ENCODE peak calls at places on chromosomes 13 and 19, in ten cellular contexts. X is CD8-positive, alpha-beta memory T cell; Z is H9; U is heart right ventricle; N is A549; A is iPS DF 6.9; S is tibial artery; Q is CD4-positive, CD25-positive, alpha-beta regulatory T cell; W is IMR-90; K is SK-N-MC. R is an unnamed sample.

GRCh38 chr19:42140125-42140754 is 8.0 kb upstream of the POU2F2 start:
- DNase-seq in X (no peak), Z (peak; percentile 90), U (peak; percentile 72), N (no peak), A (no peak), S (no peak), Q (no peak), W (peak; percentile 72), K (no peak), R (peak; percentile 43)

GRCh38 chr19:18317998-18318800 is 4.7 kb downstream of the LSM4 start:
- DNase-seq in X (peak; percentile 61), Z (no peak), U (no peak), N (no peak), A (no peak), S (no peak), Q (no peak), W (no peak), K (no peak), R (no peak)

GRCh38 chr19:36120092-36120983 is 5.1 kb downstream of the TBCB start:
- DNase-seq in X (no peak), Z (no peak), U (no peak), N (no peak), A (no peak), S (no peak), Q (no peak), W (no peak), K (no peak), R (no peak)

GRCh38 chr13:32282096-32282711 is 33.0 kb downstream of the ZAR1L start:
- DNase-seq in X (no peak), Z (no peak), U (no peak), N (no peak), A (no peak), S (no peak), Q (no peak), W (no peak), K (no peak), R (no peak)

GRCh38 chr19:45469835-45470146 is 2.0 kb downstream of the FOSB start:
- DNase-seq in X (no peak), Z (no peak), U (no peak), N (no peak), A (no peak), S (peak; percentile 95), Q (no peak), W (no peak), K (no peak), R (no peak)

GRCh38 chr19:3179739-3180293 is 1.2 kb downstream of the S1PR4 start:
- DNase-seq in X (no peak), Z (peak; percentile 23), U (no peak), N (no peak), A (no peak), S (peak; percentile 58), Q (no peak), W (no peak), K (no peak), R (no peak)

GRCh38 chr19:27777726-27778125 is 1435.2 kb downstream of the UQCRFS1 start:
- DNase-seq in X (no peak), Z (peak; percentile 24), U (no peak), N (no peak), A (no peak), S (no peak), Q (no peak), W (no peak), K (no peak), R (no peak)

GRCh38 chr19:5170329-5170745 is 170.3 kb downstream of the PTPRS start:
- DNase-seq in X (no peak), Z (peak; percentile 76), U (no peak), N (no peak), A (no peak), S (no peak), Q (peak; percentile 35), W (no peak), K (no peak), R (no peak)

GRCh38 chr19:43435775-43436174 is 21.1 kb downstream of the TEX101 start:
- DNase-seq in X (no peak), Z (no peak), U (no peak), N (no peak), A (no peak), S (no peak), Q (no peak), W (no peak), K (no peak), R (no peak)

GRCh38 chr19:43438291-43439162 is 23.8 kb downstream of the TEX101 start:
- DNase-seq in X (no peak), Z (no peak), U (peak; percentile 74), N (peak; percentile 36), A (no peak), S (no peak), Q (no peak), W (peak; percentile 67), K (no peak), R (no peak)

GRCh38 chr19:43437712-43438111 is 23.0 kb downstream of the TEX101 start:
- DNase-seq in X (no peak), Z (no peak), U (no peak), N (no peak), A (no peak), S (no peak), Q (no peak), W (no peak), K (no peak), R (no peak)

GRCh38 chr19:43441736-43442135 is 23.7 kb downstream of the LYPD3 start:
- DNase-seq in X (no peak), Z (no peak), U (no peak), N (no peak), A (no peak), S (no peak), Q (no peak), W (no peak), K (no peak), R (no peak)

DNA sequence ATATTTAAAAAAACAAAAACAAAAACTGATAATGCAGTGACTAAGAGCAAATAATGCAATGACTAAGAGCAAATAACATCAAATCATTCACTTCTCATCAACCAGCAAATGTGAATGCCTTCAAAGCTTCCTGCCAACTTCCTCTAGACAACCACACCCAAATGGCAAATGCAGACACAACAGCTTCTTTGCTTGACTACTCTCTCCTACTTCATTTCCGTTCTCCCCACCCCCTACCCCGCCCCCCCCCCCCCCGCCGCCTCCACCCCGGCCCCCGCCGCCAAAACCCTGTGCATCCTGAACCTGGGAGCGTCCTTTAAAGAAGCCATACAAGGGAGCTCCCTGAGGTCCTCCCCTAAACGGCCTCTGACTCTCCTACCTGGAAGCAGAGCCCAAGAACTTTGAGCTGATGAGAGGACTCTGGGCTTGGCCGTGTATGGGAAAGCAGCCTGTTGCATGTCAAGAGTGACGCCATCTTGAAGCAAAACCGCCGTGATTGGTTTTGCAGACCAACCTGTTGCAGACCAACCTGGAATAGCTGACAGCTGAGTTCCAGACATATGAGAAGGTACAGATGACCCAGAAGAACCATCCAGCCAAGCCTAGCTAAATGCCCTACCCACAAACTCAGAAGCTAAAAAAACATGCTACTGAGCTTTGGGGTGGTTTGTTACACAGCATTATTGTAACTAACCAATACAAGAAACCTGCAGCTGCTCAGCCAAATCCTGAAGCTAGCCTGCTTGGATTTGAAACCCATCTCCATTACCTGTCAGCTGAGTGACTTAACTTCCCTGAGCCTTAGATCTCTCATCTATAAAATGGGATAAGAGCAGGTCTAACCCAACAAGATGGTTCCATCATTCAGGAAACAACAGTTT is 24.7 kb downstream of the TEX101 start:
- DNase-seq in X (peak; percentile 75), Z (no peak), U (peak; percentile 10), N (peak; percentile 72), A (no peak), S (no peak), Q (peak; percentile 80), W (no peak), K (no peak), R (no peak)
- H3K27ac ChIP-seq in X (peak overlapping the region; percentile 87), Z (no peak overlapping the region), U (peak overlapping the region; percentile 43), N (peak overlapping the region; percentile 61), A (no peak overlapping the region), S (no peak overlapping the region), Q (peak overlapping the region; percentile 78), W (no peak overlapping the region), K (no peak overlapping the region), R (no peak overlapping the region)

GRCh38 chr13:101457176-101457575 is 4.7 kb downstream of the ITGBL1 start:
- DNase-seq in X (no peak), Z (no peak), U (no peak), N (no peak), A (no peak), S (no peak), Q (no peak), W (no peak), K (no peak), R (no peak)

GRCh38 chr13:101452519-101453485 is at the start of gene ITGBL1:
- DNase-seq in X (no peak), Z (no peak), U (no peak), N (no peak), A (no peak), S (peak; percentile 76), Q (no peak), W (peak; percentile 25), K (no peak), R (no peak)

GRCh38 chr13:101453784-101454201 is 1.3 kb downstream of the ITGBL1 start:
- DNase-seq in X (no peak), Z (peak; percentile 55), U (no peak), N (no peak), A (no peak), S (peak; percentile 71), Q (no peak), W (no peak), K (no peak), R (no peak)

GRCh38 chr13:101455863-101456262 is 3.4 kb downstream of the ITGBL1 start:
- DNase-seq in X (no peak), Z (no peak), U (no peak), N (peak; percentile 59), A (no peak), S (no peak), Q (no peak), W (peak; percentile 97), K (no peak), R (no peak)

DNA sequence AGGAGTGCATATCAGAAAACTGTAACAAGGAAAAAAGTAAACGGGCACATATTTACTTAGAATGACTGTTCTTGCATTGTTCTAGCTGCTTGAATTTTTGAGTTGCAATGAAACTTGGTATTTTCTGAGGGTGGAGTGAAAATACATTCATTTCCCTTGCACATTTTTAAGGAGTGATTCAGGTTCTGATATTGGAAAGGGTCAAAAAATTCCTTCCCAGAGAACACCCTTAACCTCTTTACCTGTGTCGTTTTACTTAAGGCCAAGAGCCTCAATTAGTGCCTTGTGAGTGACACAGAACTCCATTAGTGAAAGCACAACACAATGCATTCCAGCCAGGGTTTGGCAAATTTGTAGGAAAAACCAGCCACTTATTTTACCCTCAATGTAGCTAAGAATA is 2.3 kb downstream of the ITGBL1 start:
- DNase-seq in X (no peak), Z (no peak), U (no peak), N (no peak), A (no peak), S (no peak), Q (no peak), W (peak; percentile 33), K (no peak), R (no peak)
- H3K27ac ChIP-seq in X (no peak overlapping the region), Z (no peak overlapping the region), U (no peak overlapping the region), N (peak overlapping the region; percentile 68), A (no peak overlapping the region), S (peak overlapping the region; percentile 84), Q (no peak overlapping the region), W (peak overlapping the region; percentile 69), K (no peak overlapping the region), R (no peak overlapping the region)

DNA sequence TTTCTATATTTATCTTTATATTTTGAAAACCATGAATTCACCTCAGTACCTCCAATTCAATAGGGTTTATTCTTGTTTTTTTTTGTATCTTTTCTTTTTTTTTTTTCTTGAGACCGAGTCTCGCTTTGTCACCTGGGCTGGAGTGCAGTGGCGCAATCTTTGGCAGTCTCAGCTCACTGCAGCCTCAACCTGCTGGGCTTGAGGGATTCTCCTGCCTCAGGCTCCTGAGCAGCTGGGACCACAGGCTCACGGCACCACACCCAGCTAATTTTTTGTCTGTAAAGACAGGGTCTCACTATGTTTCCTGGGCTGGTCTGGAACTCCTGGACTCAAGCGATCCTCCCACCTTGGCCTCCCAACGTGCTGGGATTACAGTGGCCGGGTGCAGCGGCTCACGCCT is 23.1 kb upstream of the EVI5L start:
- DNase-seq in X (no peak), Z (no peak), U (no peak), N (no peak), A (no peak), S (no peak), Q (no peak), W (no peak), K (no peak), R (no peak)
- H3K27ac ChIP-seq in X (no peak overlapping the region), Z (no peak overlapping the region), U (no peak overlapping the region), N (no peak overlapping the region), A (no peak overlapping the region), S (no peak overlapping the region), Q (no peak overlapping the region), W (no peak overlapping the region), K (no peak overlapping the region), R (no peak overlapping the region)

DNA sequence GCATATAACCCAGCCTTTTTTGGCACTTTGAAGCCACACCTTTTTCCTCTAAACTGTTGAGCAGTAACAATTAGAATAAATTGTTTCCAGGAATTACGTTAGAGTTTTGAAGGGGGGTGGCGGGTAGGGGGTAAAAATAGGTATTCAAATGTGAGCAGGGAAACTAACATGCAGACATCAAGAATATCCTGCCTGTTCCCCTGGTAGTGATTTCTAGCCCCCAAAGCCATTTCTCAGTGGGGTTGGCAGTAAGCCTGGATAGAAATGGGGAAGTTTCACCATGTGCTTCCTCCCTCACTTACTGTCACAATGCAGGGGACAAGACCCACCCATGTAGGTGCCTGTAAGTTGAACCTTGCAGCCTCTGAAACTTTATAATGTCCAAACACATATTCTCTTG is 3.8 kb downstream of the DOCK9 start:
- DNase-seq in X (no peak), Z (no peak), U (peak; percentile 54), N (no peak), A (no peak), S (no peak), Q (no peak), W (no peak), K (no peak), R (no peak)
- H3K27ac ChIP-seq in X (no peak overlapping the region), Z (no peak overlapping the region), U (peak overlapping the region; percentile 83), N (no peak overlapping the region), A (no peak overlapping the region), S (no peak overlapping the region), Q (no peak overlapping the region), W (no peak overlapping the region), K (no peak overlapping the region), R (peak overlapping the region; percentile 88)